ENCODE peak calls at places on chromosomes 13 and 19, in seven cellular contexts. Z is stimulated activated CD8-positive, alpha-beta memory T cell treated with anti-CD3 and anti-CD28 coated beads, Interleukin-2, amount 100 ng/mL, for 1 hour; J is HEK293T; T is stimulated activated CD4-positive, alpha-beta T cell treated with anti-CD3 and anti-CD28 coated beads, Interleukin-1b, Interleukin-23, amount 100 ng/mL, for 1 hour; S is uterus; P is choroid plexus epithelial cell; K is renal cortical epithelial cell. N is an unnamed sample.

GRCh38 chr13:77859450-77859849 is 59.2 kb downstream of the EDNRB start:
- DNase-seq in Z (no peak), J (no peak), T (no peak), S (peak), P (peak), K (no peak), N (no peak)

GRCh38 chr13:99867535-99868271 is 103.9 kb downstream of the ZIC5 start:
- DNase-seq in Z (no peak), J (no peak), T (no peak), S (no peak), P (no peak), K (no peak), N (no peak)

GRCh38 chr13:26941345-26942174 is 181.0 kb upstream of the GPR12 start:
- DNase-seq in Z (no peak), J (no peak), T (no peak), S (no peak), P (peak), K (peak), N (no peak)

GRCh38 chr19:1098177-1099051 is 3.2 kb upstream of the POLR2E start:
- DNase-seq in Z (no peak), J (no peak), T (no peak), S (no peak), P (no peak), K (peak), N (no peak)

GRCh38 chr13:22455036-22455435 is 725.7 kb upstream of the SGCG start:
- DNase-seq in Z (no peak), J (no peak), T (no peak), S (no peak), P (no peak), K (peak), N (no peak)

GRCh38 chr19:53545271-53546065 is 7.5 kb downstream of the ZNF331 start:
- DNase-seq in Z (no peak), J (no peak), T (no peak), S (no peak), P (no peak), K (peak), N (no peak)

GRCh38 chr13:31207630-31208549 is 8.1 kb downstream of the B3GLCT start:
- DNase-seq in Z (no peak), J (no peak), T (no peak), S (peak), P (peak), K (no peak), N (peak)

GRCh38 chr13:74117207-74117705 is 16.9 kb downstream of the KLF12 start:
- DNase-seq in Z (no peak), J (no peak), T (no peak), S (no peak), P (no peak), K (no peak), N (no peak)

GRCh38 chr19:3881272-3882040 is 971 bp downstream of the ATCAY start:
- DNase-seq in Z (no peak), J (no peak), T (no peak), S (no peak), P (no peak), K (no peak), N (no peak)

GRCh38 chr13:93227280-93227905 is 786 bp downstream of the GPC6 start:
- DNase-seq in Z (no peak), J (peak), T (no peak), S (no peak), P (peak), K (no peak), N (peak)

N was measured in nephron progenitor cell.